ENCODE peak calls at places on chromosomes 3 and 15, in eight cellular contexts. Q is upper lobe of right lung, X is Panc1, D is astrocyte of the cerebellum, N is fibroblast of mammary gland, F is cardiac muscle cell, Z is astrocyte of the spinal cord, W is AG04450. H is an unnamed sample.

GRCh38 chr15:83199288-83199687 is 8.3 kb downstream of the HDGFL3 start:
- DNase-seq in Q (no peak), X (no peak), D (no peak), N (no peak), F (no peak), Z (no peak), W (no peak), H (no peak)

GRCh38 chr3:114659109-114660081 is 365.6 kb downstream of the TIGIT start:
- DNase-seq in Q (no peak), X (no peak), D (no peak), N (peak), F (no peak), Z (peak), W (no peak), H (peak)

GRCh38 chr3:81218023-81218422 is 543.4 kb downstream of the GBE1 start:
- DNase-seq in Q (no peak), X (no peak), D (peak), N (peak), F (peak), Z (peak), W (no peak), H (peak)

GRCh38 chr3:196793224-196793623 is 53.6 kb downstream of the PAK2 start:
- DNase-seq in Q (no peak), X (peak), D (peak), N (peak), F (no peak), Z (peak), W (peak), H (peak)

GRCh38 chr3:46998121-46998851 is 18.8 kb downstream of the NBEAL2 start:
- DNase-seq in Q (peak), X (no peak), D (no peak), N (peak), F (peak), Z (peak), W (no peak), H (peak)

GRCh38 chr15:28252831-28253230 is 69.1 kb downstream of the HERC2 start:
- DNase-seq in Q (no peak), X (no peak), D (no peak), N (no peak), F (no peak), Z (no peak), W (no peak), H (no peak)

GRCh38 chr15:52730163-52730562 is 51.0 kb upstream of the ATOSA start:
- DNase-seq in Q (no peak), X (no peak), D (no peak), N (peak), F (no peak), Z (no peak), W (no peak), H (peak)

GRCh38 chr3:52429779-52430415 is 15.0 kb downstream of the SEMA3G start:
- DNase-seq in Q (peak), X (no peak), D (no peak), N (no peak), F (no peak), Z (no peak), W (no peak), H (no peak)

GRCh38 chr15:101148881-101149664 is 102.8 kb downstream of the CHSY1 start:
- DNase-seq in Q (no peak), X (no peak), D (no peak), N (no peak), F (peak), Z (no peak), W (no peak), H (no peak)

GRCh38 chr3:126084667-126085180 is 800 bp upstream of the SLC41A3 start:
- DNase-seq in Q (no peak), X (no peak), D (no peak), N (no peak), F (no peak), Z (no peak), W (no peak), H (no peak)

GRCh38 chr3:150319900-150320299 is 88.2 kb upstream of the TSC22D2 start:
- DNase-seq in Q (no peak), X (peak), D (peak), N (peak), F (no peak), Z (peak), W (peak), H (peak)

GRCh38 chr3:126549861-126550487 is 8.8 kb downstream of the C3orf22 start:
- DNase-seq in Q (peak), X (no peak), D (no peak), N (no peak), F (no peak), Z (no peak), W (no peak), H (no peak)

GRCh38 chr15:43513550-43513949 is 3.9 kb upstream of the MAP1A start:
- DNase-seq in Q (no peak), X (no peak), D (no peak), N (peak), F (no peak), Z (no peak), W (no peak), H (no peak)

GRCh38 chr3:149415484-149415883 is 38.0 kb upstream of the TM4SF1 start:
- DNase-seq in Q (no peak), X (no peak), D (no peak), N (no peak), F (no peak), Z (no peak), W (no peak), H (peak)

GRCh38 chr15:78914027-78914764 is 30.6 kb downstream of the CTSH start:
- DNase-seq in Q (no peak), X (no peak), D (no peak), N (peak), F (no peak), Z (no peak), W (no peak), H (peak)

GRCh38 chr3:22306454-22306853 is 555.4 kb upstream of the ZNF385D start:
- DNase-seq in Q (no peak), X (no peak), D (no peak), N (no peak), F (no peak), Z (no peak), W (no peak), H (no peak)

GRCh38 chr15:83285284-83285978 is 967 bp upstream of the BNC1 start:
- DNase-seq in Q (no peak), X (no peak), D (no peak), N (no peak), F (no peak), Z (no peak), W (no peak), H (no peak)

GRCh38 chr15:98906712-98907083 is 100.9 kb downstream of the PGPEP1L start:
- DNase-seq in Q (peak), X (no peak), D (no peak), N (peak), F (peak), Z (no peak), W (no peak), H (peak)

GRCh38 chr3:178439504-178439903 is 96.7 kb upstream of the KCNMB2 start:
- DNase-seq in Q (no peak), X (no peak), D (peak), N (peak), F (peak), Z (peak), W (peak), H (peak)

GRCh38 chr3:178435575-178435974 is 100.7 kb upstream of the KCNMB2 start:
- DNase-seq in Q (no peak), X (no peak), D (no peak), N (no peak), F (no peak), Z (no peak), W (no peak), H (no peak)

GRCh38 chr3:178436773-178437172 is 99.5 kb upstream of the KCNMB2 start:
- DNase-seq in Q (no peak), X (no peak), D (peak), N (peak), F (peak), Z (peak), W (no peak), H (peak)

DNA sequence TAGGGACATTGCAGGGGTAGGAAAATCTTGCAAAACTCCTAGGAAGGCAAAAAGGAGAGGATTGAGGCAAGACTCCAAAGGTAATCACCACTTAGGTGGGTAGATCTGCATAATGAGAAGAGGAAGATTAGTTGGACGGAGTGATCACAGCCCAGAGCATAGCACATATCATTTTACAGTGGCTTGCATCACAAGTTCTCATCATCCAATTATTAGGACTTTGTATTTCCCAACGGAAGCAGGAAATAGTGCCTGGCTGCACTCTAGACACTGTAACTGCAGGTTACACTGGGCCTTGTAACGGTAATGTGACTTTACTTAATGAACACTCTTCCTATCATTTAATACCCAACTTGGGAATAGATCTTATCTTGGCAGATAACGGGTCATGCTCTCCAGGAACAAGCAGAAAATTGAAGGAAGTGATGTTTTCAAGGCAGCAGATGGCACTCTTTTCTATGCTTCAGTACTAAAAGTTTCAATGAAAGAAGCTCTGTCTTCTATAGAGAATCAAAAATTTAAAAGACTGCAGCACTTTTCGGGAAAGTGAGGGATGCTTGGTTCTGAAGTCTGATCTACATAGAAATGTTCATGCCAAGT is 101.9 kb upstream of the KCNMB2 start:
- DNase-seq in Q (no peak), X (no peak), D (no peak), N (no peak), F (no peak), Z (peak), W (no peak), H (peak)
- TF ChIP-seq CTCF in Q (no peak), X (peak), D (no peak), N (peak), F (no peak), Z (peak), W (peak), H (peak)

DNA sequence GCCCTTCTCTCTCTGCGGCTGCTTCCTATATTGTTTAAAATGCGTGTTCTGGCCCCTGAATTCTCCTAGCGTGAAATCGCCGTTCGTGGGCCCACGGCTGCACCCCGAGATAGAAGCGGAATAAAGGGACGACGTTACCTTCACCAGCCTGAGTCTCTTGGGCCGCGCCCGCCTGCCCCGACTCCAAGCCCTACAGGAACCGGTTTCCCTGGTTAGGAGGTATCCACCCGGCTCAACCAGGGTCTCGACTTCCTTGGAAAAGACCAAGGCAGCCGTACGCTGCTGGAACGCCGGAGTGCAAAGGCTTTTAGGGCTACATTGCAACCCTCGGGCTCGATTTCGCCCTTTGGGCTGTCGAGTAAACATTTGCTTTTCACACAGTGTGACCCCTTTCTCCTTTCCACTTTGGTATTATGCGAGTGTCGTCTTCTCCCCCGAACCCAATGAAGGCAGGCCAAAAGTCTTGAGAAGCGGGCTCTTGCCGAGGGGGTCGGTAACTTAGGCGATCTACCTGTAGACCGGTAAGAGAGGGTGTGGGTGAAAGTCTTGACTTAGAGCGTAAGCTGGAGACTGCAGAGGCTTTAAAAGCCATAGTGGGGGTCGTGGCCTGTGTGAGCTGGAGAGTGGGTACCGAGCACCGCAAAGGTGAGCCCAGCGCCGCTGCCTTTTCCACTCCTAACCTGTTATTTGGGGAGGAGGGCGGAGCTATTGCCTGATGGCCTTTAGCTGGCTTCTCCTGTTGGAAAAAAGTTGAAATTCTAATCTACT is 2.0 kb downstream of the TRIM71 start:
- DNase-seq in Q (peak), X (no peak), D (no peak), N (no peak), F (peak), Z (no peak), W (no peak), H (no peak)
- H3K4me3 ChIP-seq in Q (peak), X (no peak), D (no peak), N (no peak), F (peak), Z (no peak), W (no peak), H (no peak)

DNA sequence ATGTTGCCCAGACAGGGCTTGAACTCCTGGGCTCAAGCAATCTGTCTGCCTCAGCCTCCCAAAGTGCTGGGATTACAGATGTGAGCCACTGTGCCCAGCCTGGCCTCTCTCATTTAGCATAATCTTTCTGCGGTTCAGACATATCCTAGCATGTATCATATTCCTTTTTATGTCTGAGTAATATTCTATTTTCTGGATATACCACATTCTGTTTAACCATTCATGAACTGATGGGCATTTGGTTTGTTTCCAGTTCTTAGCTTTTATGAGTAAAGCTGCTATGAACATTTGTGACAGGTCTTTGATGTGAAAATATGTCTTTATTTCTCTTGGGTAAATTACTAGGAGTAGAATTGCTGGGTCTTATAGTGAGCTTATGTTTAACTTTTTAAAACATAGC is 23.5 kb downstream of the FAM81A start:
- DNase-seq in Q (no peak), X (no peak), D (no peak), N (no peak), F (no peak), Z (no peak), W (no peak), H (no peak)
- TF ChIP-seq CTCF in Q (no peak), X (no peak), D (no peak), N (no peak), F (no peak), Z (no peak), W (no peak), H (no peak)

GRCh38 chr15:29805043-29805707 is 17.1 kb downstream of the TJP1 start:
- DNase-seq in Q (no peak), X (no peak), D (peak), N (peak), F (no peak), Z (peak), W (peak), H (peak)

GRCh38 chr15:29795610-29796009 is 26.7 kb downstream of the TJP1 start:
- DNase-seq in Q (no peak), X (no peak), D (no peak), N (no peak), F (no peak), Z (no peak), W (no peak), H (no peak)

GRCh38 chr15:29800441-29801366 is 21.6 kb downstream of the TJP1 start:
- DNase-seq in Q (no peak), X (no peak), D (no peak), N (no peak), F (no peak), Z (no peak), W (no peak), H (no peak)

GRCh38 chr15:29802411-29802810 is 19.9 kb downstream of the TJP1 start:
- DNase-seq in Q (no peak), X (no peak), D (no peak), N (no peak), F (no peak), Z (no peak), W (no peak), H (no peak)

DNA sequence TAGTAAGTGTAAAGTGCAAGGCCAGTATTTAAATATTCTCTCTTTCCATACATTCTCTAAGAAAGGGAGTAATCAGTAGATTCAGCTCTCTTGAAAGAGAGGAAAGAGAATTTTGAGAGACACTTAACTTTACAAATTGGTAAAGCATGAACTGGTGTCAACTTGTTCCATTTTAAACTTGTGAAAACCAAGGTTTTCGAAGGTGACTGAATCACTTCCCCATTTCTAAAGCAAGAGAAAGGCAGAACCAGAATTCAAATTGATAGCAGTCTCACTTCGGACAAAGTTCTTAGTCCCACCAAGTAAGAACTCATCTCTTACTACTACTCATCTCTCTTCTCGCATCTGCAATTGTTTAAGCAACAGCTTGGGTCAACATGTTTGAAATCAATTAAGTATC is 22.4 kb downstream of the TJP1 start:
- DNase-seq in Q (no peak), X (no peak), D (no peak), N (no peak), F (no peak), Z (no peak), W (no peak), H (no peak)
- H3K4me3 ChIP-seq in Q (peak), X (no peak), D (no peak), N (no peak), F (no peak), Z (no peak), W (no peak), H (no peak)

GRCh38 chr3:99409961-99410360 is 228.4 kb upstream of the COL8A1 start:
- DNase-seq in Q (no peak), X (no peak), D (no peak), N (no peak), F (no peak), Z (no peak), W (no peak), H (no peak)
- TF ChIP-seq CTCF in Q (no peak), X (no peak), D (no peak), N (no peak), F (no peak), Z (no peak), W (no peak), H (no peak)

DNA sequence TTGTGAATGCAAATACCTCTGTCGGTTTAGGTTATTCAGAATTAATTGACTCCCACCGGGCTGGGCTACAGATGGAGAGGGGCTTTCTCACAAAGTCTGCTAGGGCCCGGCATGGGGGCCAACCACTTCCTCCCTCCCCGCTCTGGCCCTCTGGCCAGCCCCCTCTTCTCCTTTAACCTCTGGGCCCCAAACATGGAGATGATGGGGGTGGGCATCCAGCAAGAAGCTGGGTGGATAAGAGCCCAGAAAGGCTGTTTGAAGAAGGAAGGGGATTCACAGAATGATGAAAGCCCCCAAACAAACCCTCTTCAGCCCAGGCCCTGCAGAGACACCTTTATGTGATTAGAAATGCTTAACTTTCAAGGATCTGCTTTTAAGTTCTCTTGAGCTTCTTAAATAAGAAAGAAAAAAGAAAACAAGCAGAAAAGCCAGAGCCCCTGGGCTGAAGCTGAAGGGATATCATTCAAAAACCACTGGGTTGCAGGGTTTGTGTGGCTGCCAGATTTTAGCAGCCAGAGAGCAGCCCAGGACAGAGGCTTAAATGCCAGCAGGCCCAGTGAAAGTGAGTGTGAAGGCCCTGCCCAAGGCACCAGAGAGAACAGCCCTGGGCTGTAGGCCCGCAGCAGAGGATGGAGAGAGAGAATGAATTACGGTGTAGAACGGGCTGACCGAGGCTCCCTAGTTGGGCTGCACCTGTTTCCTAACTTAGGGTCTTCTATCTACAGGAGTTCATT is 106.4 kb upstream of the BOC start:
- DNase-seq in Q (no peak), X (no peak), D (no peak), N (no peak), F (no peak), Z (peak), W (no peak), H (peak)
- H3K4me3 ChIP-seq in Q (no peak), X (no peak), D (no peak), N (no peak), F (no peak), Z (no peak), W (no peak), H (no peak)

H was measured in fibroblast of the aortic adventitia.